ENCODE peak calls at places on chromosome 21, in ten cellular contexts. D is fibroblast of gingiva; A is keratinocyte; M is coronary artery; C is COLO829; I is CD8-positive, alpha-beta T cell; P is neuronal stem cell; Z is astrocyte of the hippocampus; H is activated T-helper 9 cell treated with anti-CD3 and anti-CD28 coated beads, Interleukin-2, amount 50 U/mL, for 16 hours; V is NCI-H345. O is an unnamed sample.

GRCh38 chr21:39799178-39799577 is 54.2 kb downstream of the IGSF5 start:
- DNase-seq in P (no peak), M (no peak), I (no peak), H (no peak), D (no peak), C (no peak), V (no peak), Z (no peak), A (no peak), O (no peak)

GRCh38 chr21:34202553-34203332 is 129.4 kb downstream of the MRPS6 start:
- DNase-seq in V (no peak), D (peak), P (peak), C (no peak), H (no peak), M (no peak), I (no peak), A (no peak), Z (peak), O (no peak)

GRCh38 chr21:33229099-33229775 is 501 bp upstream of the IFNAR2 start:
- DNase-seq in Z (no peak), M (no peak), A (no peak), I (no peak), D (no peak), C (no peak), P (no peak), V (no peak), H (no peak), O (no peak)

GRCh38 chr21:46124926-46125845 is 27.3 kb downstream of the COL6A2 start:
- DNase-seq in D (no peak), M (peak), Z (no peak), H (no peak), C (no peak), V (no peak), A (no peak), I (no peak), P (no peak), O (no peak)

GRCh38 chr21:32603131-32603530 is 9.0 kb downstream of the CFAP298 start:
- DNase-seq in Z (no peak), H (no peak), M (no peak), A (no peak), D (no peak), I (no peak), P (no peak), C (no peak), V (peak), O (no peak)

GRCh38 chr21:36968414-36968813 is 1.9 kb upstream of the HLCS start:
- DNase-seq in D (no peak), V (no peak), C (no peak), A (no peak), Z (no peak), M (no peak), P (no peak), H (no peak), I (no peak), O (no peak)

GRCh38 chr21:8992731-8993174 is 1528.6 kb upstream of the TPTE start:
- DNase-seq in P (no peak), C (no peak), M (no peak), A (no peak), D (no peak), I (no peak), Z (no peak), H (no peak), V (no peak), O (no peak)

GRCh38 chr21:46191257-46191685 is 7.0 kb upstream of the SPATC1L start:
- DNase-seq in D (peak), M (peak), H (no peak), A (no peak), I (no peak), C (peak), V (no peak), Z (peak), P (no peak), O (no peak)

GRCh38 chr21:39188521-39189139 is 5.4 kb upstream of the PSMG1 start:
- DNase-seq in M (no peak), A (no peak), I (no peak), Z (peak), H (no peak), V (no peak), D (no peak), C (no peak), P (no peak), O (no peak)

GRCh38 chr21:45935628-45936027 is 45.9 kb upstream of the COL6A1 start:
- DNase-seq in C (no peak), H (no peak), A (no peak), V (peak), M (no peak), P (peak), D (peak), Z (peak), I (no peak), O (no peak)

GRCh38 chr21:33541105-33541711 is 709 bp downstream of the GART start:
- DNase-seq in V (no peak), C (no peak), Z (peak), H (peak), D (peak), A (no peak), M (no peak), P (no peak), I (no peak), O (no peak)

GRCh38 chr21:46182548-46183336 is 1.5 kb downstream of the SPATC1L start:
- DNase-seq in H (no peak), M (peak), D (no peak), A (no peak), P (no peak), C (no peak), I (no peak), Z (no peak), V (no peak), O (peak)

GRCh38 chr21:45698493-45698947 is 55.0 kb downstream of the PCBP3 start:
- DNase-seq in I (no peak), C (no peak), M (no peak), P (no peak), A (peak), Z (peak), D (peak), H (no peak), V (no peak), O (no peak)

GRCh38 chr21:45959779-45960390 is 21.7 kb upstream of the COL6A1 start:
- DNase-seq in I (no peak), C (no peak), D (no peak), M (no peak), P (no peak), H (no peak), V (no peak), Z (no peak), A (no peak), O (no peak)

GRCh38 chr21:31673513-31673912 is 14.0 kb downstream of the SOD1 start:
- DNase-seq in C (no peak), P (no peak), V (no peak), A (no peak), Z (no peak), M (no peak), D (no peak), I (no peak), H (no peak), O (no peak)

GRCh38 chr21:25952306-25952705 is 217.5 kb downstream of the GABPA start:
- DNase-seq in P (no peak), D (no peak), M (no peak), Z (no peak), V (no peak), A (no peak), H (no peak), I (no peak), C (no peak), O (no peak)